ENCODE peak calls at places on chromosome 14, in ten cellular contexts. H, D, Z, Q, S, B, E, A, P and V are unnamed samples.

GRCh38 chr14:70269582-70269981 is 80.8 kb upstream of the SLC8A3 start:
- DNase-seq in H (no peak), D (no peak), Z (no peak), Q (no peak), S (no peak), B (no peak), E (no peak), A (no peak), P (no peak), V (no peak)

GRCh38 chr14:22606380-22606779 is 8.3 kb downstream of the ABHD4 start:
- DNase-seq in H (no peak), D (no peak), Z (no peak), Q (no peak), S (no peak), B (no peak), E (no peak), A (no peak), P (no peak), V (no peak)

GRCh38 chr14:56247495-56248087 is 129.4 kb downstream of the PELI2 start:
- DNase-seq in H (peak), D (no peak), Z (peak), Q (no peak), S (no peak), B (no peak), E (no peak), A (no peak), P (no peak), V (no peak)

GRCh38 chr14:68977741-68978549 is 1.2 kb downstream of the ACTN1 start:
- DNase-seq in H (peak), D (peak), Z (peak), Q (peak), S (peak), B (peak), E (no peak), A (peak), P (no peak), V (peak)

GRCh38 chr14:52917732-52918131 is 33.1 kb downstream of the FERMT2 start:
- DNase-seq in H (no peak), D (no peak), Z (peak), Q (no peak), S (no peak), B (no peak), E (no peak), A (no peak), P (no peak), V (no peak)

GRCh38 chr14:56487761-56488160 is 91.8 kb upstream of the TMEM260 start:
- DNase-seq in H (no peak), D (no peak), Z (peak), Q (no peak), S (no peak), B (no peak), E (no peak), A (no peak), P (no peak), V (no peak)

GRCh38 chr14:76564471-76565119 is 188.7 kb downstream of the ESRRB start:
- DNase-seq in H (no peak), D (no peak), Z (peak), Q (no peak), S (peak), B (no peak), E (no peak), A (no peak), P (no peak), V (no peak)

GRCh38 chr14:80271389-80271788 is 60.1 kb upstream of the DIO2 start:
- DNase-seq in H (no peak), D (no peak), Z (peak), Q (no peak), S (no peak), B (no peak), E (no peak), A (no peak), P (no peak), V (no peak)

GRCh38 chr14:90844321-90844720 is 28.1 kb upstream of the TTC7B start:
- DNase-seq in H (no peak), D (no peak), Z (no peak), Q (no peak), S (no peak), B (no peak), E (no peak), A (no peak), P (no peak), V (no peak)

GRCh38 chr14:70641548-70642312 is at the start of gene TTC9:
- DNase-seq in H (no peak), D (peak), Z (no peak), Q (no peak), S (no peak), B (no peak), E (no peak), A (peak), P (no peak), V (no peak)

GRCh38 chr14:103849151-103850013 is 2.0 kb upstream of the PPP1R13B start:
- DNase-seq in H (no peak), D (no peak), Z (no peak), Q (no peak), S (no peak), B (no peak), E (no peak), A (no peak), P (no peak), V (no peak)

GRCh38 chr14:69316449-69317391 is 56.8 kb downstream of the GALNT16 start:
- DNase-seq in H (no peak), D (no peak), Z (peak), Q (no peak), S (no peak), B (no peak), E (no peak), A (no peak), P (no peak), V (peak)

GRCh38 chr14:31419179-31420012 is 954 bp downstream of the HEATR5A start:
- DNase-seq in H (peak), D (no peak), Z (peak), Q (no peak), S (no peak), B (no peak), E (no peak), A (no peak), P (no peak), V (no peak)

GRCh38 chr14:103138483-103139370 is 15.5 kb downstream of the TNFAIP2 start:
- DNase-seq in H (no peak), D (no peak), Z (no peak), Q (no peak), S (no peak), B (no peak), E (no peak), A (no peak), P (no peak), V (peak)

GRCh38 chr14:65255583-65256443 is 153.5 kb upstream of the MAX start:
- DNase-seq in H (peak), D (no peak), Z (no peak), Q (no peak), S (no peak), B (no peak), E (no peak), A (no peak), P (no peak), V (no peak)

GRCh38 chr14:73802431-73803188 is 49.0 kb upstream of the PTGR2 start:
- DNase-seq in H (no peak), D (no peak), Z (no peak), Q (no peak), S (peak), B (no peak), E (no peak), A (no peak), P (no peak), V (no peak)

GRCh38 chr14:29236848-29237247 is 470.3 kb downstream of the FOXG1 start:
- DNase-seq in H (no peak), D (no peak), Z (peak), Q (no peak), S (no peak), B (no peak), E (no peak), A (no peak), P (no peak), V (no peak)

GRCh38 chr14:50839048-50839447 is 8.1 kb upstream of the NIN start:
- DNase-seq in H (no peak), D (no peak), Z (peak), Q (no peak), S (no peak), B (no peak), E (no peak), A (no peak), P (no peak), V (no peak)

GRCh38 chr14:64541971-64542838 is 1.7 kb downstream of the HSPA2 start:
- DNase-seq in H (peak), D (no peak), Z (no peak), Q (no peak), S (no peak), B (no peak), E (no peak), A (no peak), P (no peak), V (no peak)

GRCh38 chr14:50001146-50001998 is 108.5 kb downstream of the ARF6 start:
- DNase-seq in H (peak), D (peak), Z (peak), Q (peak), S (peak), B (peak), E (no peak), A (peak), P (no peak), V (peak)

GRCh38 chr14:96362071-96362964 is 823 bp downstream of the ATG2B start:
- DNase-seq in H (peak), D (peak), Z (peak), Q (peak), S (peak), B (no peak), E (peak), A (peak), P (peak), V (no peak)